ENCODE peak calls at places on chromosomes 5 and 9, in eight cellular contexts. Y is CD4-positive, alpha-beta T cell; N is NCI-H1417; E is NAMALWA; D is activated CD4-positive, CD25-positive, alpha-beta regulatory T cell; X is ovary; Z is head of caudate nucleus; M is AG08395. R is an unnamed sample.

GRCh38 chr9:100426532-100427365 is at the start of gene MSANTD3:
- DNase-seq in D (peak), E (peak), X (peak), Z (peak), M (peak), Y (peak), N (peak), R (peak)

GRCh38 chr5:128252794-128253193 is 169.2 kb downstream of the SLC12A2 start:
- DNase-seq in N (no peak), E (no peak), M (no peak), Z (no peak), Y (no peak), D (no peak), X (no peak), R (no peak)

GRCh38 chr5:78424680-78425079 is 64.3 kb downstream of the SCAMP1 start:
- DNase-seq in D (no peak), N (no peak), X (no peak), E (no peak), M (no peak), Y (no peak), Z (no peak), R (no peak)

GRCh38 chr9:32954642-32955041 is 46.8 kb downstream of the APTX start:
- DNase-seq in N (peak), Y (no peak), Z (no peak), M (peak), X (no peak), D (no peak), E (no peak), R (no peak)

GRCh38 chr5:156888520-156888919 is 38.4 kb downstream of the PPP1R2B start:
- DNase-seq in X (no peak), M (no peak), Z (no peak), D (no peak), E (no peak), Y (no peak), N (peak), R (peak)

GRCh38 chr5:33894566-33894965 is 2.8 kb upstream of the ADAMTS12 start:
- DNase-seq in N (no peak), X (no peak), E (no peak), D (no peak), Z (no peak), M (no peak), Y (no peak), R (no peak)

GRCh38 chr9:25418974-25419373 is 259.3 kb downstream of the TUSC1 start:
- DNase-seq in Z (no peak), D (no peak), Y (no peak), X (no peak), E (no peak), N (no peak), M (no peak), R (no peak)

GRCh38 chr9:36470891-36471290 is 70.8 kb upstream of the RNF38 start:
- DNase-seq in Y (peak), E (peak), D (peak), M (peak), N (no peak), X (peak), Z (no peak), R (no peak)

GRCh38 chr5:108560581-108560980 is 178.7 kb upstream of the FBXL17 start:
- DNase-seq in M (peak), Z (no peak), X (no peak), E (no peak), Y (no peak), N (no peak), D (no peak), R (no peak)

GRCh38 chr5:97443740-97444139 is 260.7 kb upstream of the RIOK2 start:
- DNase-seq in Z (no peak), E (no peak), Y (no peak), M (no peak), D (no peak), X (no peak), N (no peak), R (no peak)

GRCh38 chr5:39249560-39250274 is 30.4 kb upstream of the FYB1 start:
- DNase-seq in D (no peak), Z (no peak), M (no peak), E (no peak), X (no peak), Y (no peak), N (no peak), R (no peak)

GRCh38 chr5:126589536-126590297 is 5.3 kb downstream of the ALDH7A1 start:
- DNase-seq in D (no peak), Z (no peak), X (no peak), Y (no peak), N (no peak), M (no peak), E (no peak), R (no peak)

GRCh38 chr5:76074487-76074886 is 8.7 kb upstream of the SV2C start:
- DNase-seq in Y (no peak), M (no peak), D (no peak), X (no peak), E (peak), N (no peak), Z (no peak), R (no peak)

GRCh38 chr5:10491673-10492026 is 50.0 kb downstream of the ROPN1L start:
- DNase-seq in N (no peak), Z (no peak), M (no peak), X (no peak), E (no peak), Y (no peak), D (no peak), R (no peak)

GRCh38 chr9:37988041-37988440 is 81.0 kb downstream of the SHB start:
- DNase-seq in X (no peak), E (no peak), Z (no peak), N (no peak), D (no peak), Y (no peak), M (no peak), R (no peak)

GRCh38 chr5:113569396-113569795 is 55.9 kb downstream of the YTHDC2 start:
- DNase-seq in M (no peak), N (no peak), D (no peak), E (no peak), X (no peak), Y (no peak), Z (no peak), R (no peak)

GRCh38 chr5:6181147-6181729 is 197.1 kb downstream of the MED10 start:
- DNase-seq in D (no peak), X (no peak), N (no peak), Y (no peak), Z (no peak), M (no peak), E (no peak), R (no peak)

GRCh38 chr9:89985078-89985477 is 380.3 kb downstream of the GADD45G start:
- DNase-seq in X (no peak), Y (no peak), D (no peak), E (no peak), Z (no peak), M (no peak), N (no peak), R (no peak)

GRCh38 chr9:3525088-3525835 is 539 bp downstream of the RFX3 start:
- DNase-seq in M (no peak), Y (no peak), X (peak), D (no peak), N (no peak), Z (no peak), E (peak), R (no peak)

GRCh38 chr9:76594764-76595410 is 135.9 kb downstream of the GCNT1 start:
- DNase-seq in D (no peak), N (no peak), Z (no peak), X (no peak), Y (no peak), E (no peak), M (no peak), R (no peak)

GRCh38 chr9:120711841-120712538 is 2.3 kb downstream of the MEGF9 start:
- DNase-seq in Z (no peak), M (no peak), D (no peak), X (no peak), Y (no peak), E (peak), N (no peak), R (no peak)

GRCh38 chr5:159956074-159956473 is 39.8 kb downstream of the ADRA1B start:
- DNase-seq in N (no peak), Y (no peak), X (no peak), D (no peak), E (no peak), Z (no peak), M (peak), R (no peak)

GRCh38 chr5:177035982-177036381 is 13.5 kb downstream of the ZNF346 start:
- DNase-seq in N (no peak), E (no peak), D (no peak), M (peak), Z (no peak), X (no peak), Y (no peak), R (no peak)

GRCh38 chr5:164377746-164378145 is 872.3 kb downstream of the MAT2B start:
- DNase-seq in D (no peak), X (no peak), M (no peak), Y (no peak), E (no peak), Z (no peak), N (no peak), R (no peak)

GRCh38 chr5:5178580-5178979 is 38.5 kb downstream of the ADAMTS16 start:
- DNase-seq in D (no peak), Y (no peak), N (no peak), E (no peak), Z (no peak), X (no peak), M (no peak), R (no peak)

GRCh38 chr9:14278291-14278721 is 35.6 kb downstream of the NFIB start:
- DNase-seq in D (no peak), E (no peak), Y (no peak), Z (no peak), N (no peak), X (no peak), M (peak), R (no peak)

GRCh38 chr5:175885813-175886212 is 14.4 kb downstream of the CPLX2 start:
- DNase-seq in Y (no peak), E (no peak), N (no peak), M (no peak), X (no peak), Z (no peak), D (no peak), R (no peak)